ENCODE peak calls at places on chromosomes 3 and 15, in eight cellular contexts. Z, L, D, B, J, M, I and O are unnamed samples.

GRCh38 chr3:62873672-62874397 is 1.4 kb downstream of the CADPS start:
- DNase-seq in Z (peak), L (peak), D (peak), B (no peak), J (no peak), M (peak), I (peak), O (peak)

GRCh38 chr15:31573759-31574158 is 247.1 kb downstream of the KLF13 start:
- DNase-seq in Z (no peak), L (no peak), D (no peak), B (no peak), J (no peak), M (no peak), I (no peak), O (no peak)

GRCh38 chr15:57553526-57553925 is 38.2 kb upstream of the MYZAP start:
- DNase-seq in Z (no peak), L (peak), D (no peak), B (no peak), J (no peak), M (no peak), I (no peak), O (no peak)

GRCh38 chr15:23566070-23567050 is 886 bp downstream of the MKRN3 start:
- DNase-seq in Z (peak), L (no peak), D (no peak), B (peak), J (no peak), M (peak), I (no peak), O (peak)

GRCh38 chr3:50238549-50239026 is 2.6 kb downstream of the GNAI2 start:
- DNase-seq in Z (peak), L (no peak), D (no peak), B (no peak), J (no peak), M (peak), I (peak), O (no peak)

GRCh38 chr3:4292301-4292700 is 10.9 kb upstream of the SETMAR start:
- DNase-seq in Z (no peak), L (no peak), D (no peak), B (no peak), J (no peak), M (no peak), I (no peak), O (no peak)

GRCh38 chr3:45870099-45870498 is 16.2 kb upstream of the CCR9 start:
- DNase-seq in Z (no peak), L (no peak), D (no peak), B (peak), J (no peak), M (no peak), I (no peak), O (no peak)

GRCh38 chr3:54294214-54294613 is 171.9 kb downstream of the CACNA2D3 start:
- DNase-seq in Z (no peak), L (peak), D (no peak), B (no peak), J (no peak), M (no peak), I (no peak), O (no peak)

GRCh38 chr15:71596672-71597071 is 213.7 kb upstream of the NR2E3 start:
- DNase-seq in Z (peak), L (no peak), D (no peak), B (no peak), J (no peak), M (peak), I (peak), O (no peak)

DNA sequence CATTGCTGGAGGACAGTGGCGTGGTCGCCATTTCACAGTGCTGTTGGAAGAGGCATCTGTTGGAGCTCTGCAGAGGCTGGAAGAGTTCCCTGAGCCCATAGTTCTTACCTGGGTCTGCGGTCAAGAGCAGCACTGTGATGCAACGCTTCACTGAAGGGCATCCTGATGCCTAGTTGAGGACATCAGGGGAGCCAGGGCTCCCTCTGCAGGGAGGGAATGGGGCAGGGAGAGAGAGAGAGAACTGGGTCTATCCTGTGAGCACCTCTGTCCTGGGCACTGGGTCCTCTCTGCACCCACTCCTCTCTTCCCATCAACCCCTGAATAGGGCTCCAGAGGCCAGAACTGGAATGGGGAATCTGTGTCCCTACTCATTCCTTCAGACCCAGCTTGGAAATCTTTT is 23.9 kb upstream of the MOBP start:
- DNase-seq in Z (no peak), L (peak), D (no peak), B (no peak), J (no peak), M (no peak), I (no peak), O (no peak)
- TF ChIP-seq CTCF in Z (peak), L (peak), D (no peak), B (no peak), J (peak), M (no peak), I (no peak), O (no peak)

GRCh38 chr3:142460689-142461088 is 12.9 kb upstream of the XRN1 start:
- DNase-seq in Z (no peak), L (no peak), D (no peak), B (no peak), J (no peak), M (no peak), I (no peak), O (no peak)

GRCh38 chr3:142459096-142459495 is 11.3 kb upstream of the XRN1 start:
- DNase-seq in Z (no peak), L (no peak), D (no peak), B (no peak), J (peak), M (no peak), I (no peak), O (no peak)

GRCh38 chr3:142459929-142460328 is 12.1 kb upstream of the XRN1 start:
- DNase-seq in Z (peak), L (no peak), D (no peak), B (no peak), J (no peak), M (no peak), I (no peak), O (no peak)
- TF ChIP-seq CTCF in Z (no peak), L (no peak), D (no peak), B (no peak), J (no peak), M (no peak), I (no peak), O (no peak)

GRCh38 chr3:74351213-74351612 is 263.2 kb downstream of the CNTN3 start:
- DNase-seq in Z (no peak), L (no peak), D (no peak), B (no peak), J (no peak), M (peak), I (no peak), O (no peak)

GRCh38 chr3:74352166-74352565 is 262.3 kb downstream of the CNTN3 start:
- DNase-seq in Z (no peak), L (no peak), D (no peak), B (no peak), J (no peak), M (no peak), I (no peak), O (no peak)

GRCh38 chr3:74348421-74348820 is 266.0 kb downstream of the CNTN3 start:
- DNase-seq in Z (no peak), L (no peak), D (no peak), B (no peak), J (no peak), M (no peak), I (no peak), O (no peak)

GRCh38 chr3:74349035-74349434 is 265.4 kb downstream of the CNTN3 start:
- DNase-seq in Z (no peak), L (no peak), D (no peak), B (no peak), J (no peak), M (no peak), I (no peak), O (no peak)

GRCh38 chr3:74353039-74353438 is 261.4 kb downstream of the CNTN3 start:
- DNase-seq in Z (no peak), L (peak), D (no peak), B (no peak), J (no peak), M (peak), I (no peak), O (peak)
- TF ChIP-seq CTCF in Z (no peak), L (peak), D (no peak), B (no peak), J (peak), M (peak), I (no peak), O (no peak)

DNA sequence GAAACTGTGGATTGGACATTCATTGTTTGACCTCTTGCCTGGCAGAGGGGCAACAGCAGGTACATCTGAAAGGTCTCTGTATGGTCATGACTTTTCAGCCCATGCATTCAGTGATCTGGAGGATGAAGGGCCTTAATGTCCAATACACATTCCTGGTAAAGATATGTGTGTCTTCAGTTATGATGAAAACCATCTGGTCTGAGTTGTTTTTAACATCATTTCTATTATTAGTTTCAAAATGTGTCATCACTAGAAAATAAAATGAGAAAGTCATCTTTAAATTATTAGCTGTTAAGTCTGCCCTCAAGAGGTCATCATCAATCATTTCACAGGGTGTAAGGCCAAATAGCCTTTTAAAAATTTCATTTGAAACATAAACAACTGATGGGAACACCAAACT is 92.1 kb upstream of the PLSCR4 start:
- DNase-seq in Z (no peak), L (no peak), D (no peak), B (no peak), J (no peak), M (peak), I (no peak), O (no peak)
- TF ChIP-seq CTCF in Z (no peak), L (no peak), D (no peak), B (no peak), J (no peak), M (no peak), I (no peak), O (no peak)

DNA sequence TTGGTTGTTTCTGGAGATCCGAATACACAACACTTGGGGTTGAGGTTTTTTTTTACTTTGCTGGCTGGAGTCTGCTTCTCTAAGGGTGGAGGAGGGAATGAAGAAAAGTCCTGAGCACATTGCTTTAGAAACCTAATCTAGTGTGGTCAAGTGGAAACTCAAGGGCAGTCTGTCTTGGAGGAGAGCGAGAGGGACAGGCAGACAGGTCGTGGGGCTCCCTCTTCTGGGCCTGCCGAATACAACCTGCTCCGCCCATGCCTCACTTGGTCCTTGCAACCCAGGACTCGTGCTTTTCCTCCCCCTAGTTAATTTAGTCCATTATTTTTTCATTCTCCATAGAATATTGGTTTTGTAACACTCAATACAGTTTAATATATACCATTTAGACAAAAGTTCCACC is 176.7 kb upstream of the LYSMD4 start:
- DNase-seq in Z (no peak), L (peak), D (no peak), B (no peak), J (no peak), M (no peak), I (no peak), O (no peak)
- TF ChIP-seq CTCF in Z (peak), L (peak), D (peak), B (no peak), J (peak), M (peak), I (no peak), O (no peak)

GRCh38 chr3:71585126-71585525 is 1.6 kb upstream of the FOXP1 start:
- DNase-seq in Z (no peak), L (no peak), D (no peak), B (no peak), J (no peak), M (no peak), I (no peak), O (no peak)

GRCh38 chr3:71589132-71589531 is 5.6 kb upstream of the FOXP1 start:
- DNase-seq in Z (no peak), L (no peak), D (no peak), B (no peak), J (no peak), M (no peak), I (no peak), O (no peak)

GRCh38 chr3:71585891-71586809 is 2.6 kb upstream of the FOXP1 start:
- DNase-seq in Z (peak), L (no peak), D (no peak), B (no peak), J (no peak), M (peak), I (no peak), O (no peak)

GRCh38 chr3:71587958-71588357 is 4.4 kb upstream of the FOXP1 start:
- DNase-seq in Z (no peak), L (no peak), D (no peak), B (no peak), J (no peak), M (no peak), I (no peak), O (no peak)

DNA sequence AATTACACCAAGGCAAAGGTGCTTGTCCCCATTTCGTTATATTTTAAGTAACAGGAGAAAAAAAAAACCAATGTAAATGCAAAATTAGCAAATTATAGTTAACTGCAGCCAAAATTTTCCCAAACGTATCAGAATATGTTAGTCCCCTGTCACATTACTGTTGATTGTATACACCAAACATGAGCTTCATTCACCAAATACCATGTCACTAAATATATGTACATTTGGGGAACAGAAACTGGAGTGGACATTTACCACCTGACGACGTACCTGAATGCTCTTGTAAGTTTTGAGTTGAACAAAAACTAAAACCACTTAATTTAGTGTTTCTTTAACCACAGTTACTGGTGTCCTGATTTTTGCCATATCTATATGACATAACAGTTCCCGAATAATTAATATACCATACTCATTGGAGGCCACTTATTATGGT is 3.3 kb upstream of the FOXP1 start:
- DNase-seq in Z (no peak), L (no peak), D (no peak), B (no peak), J (no peak), M (no peak), I (no peak), O (no peak)
- TF ChIP-seq CTCF in Z (no peak), L (no peak), D (no peak), B (peak), J (no peak), M (no peak), I (no peak), O (no peak)

DNA sequence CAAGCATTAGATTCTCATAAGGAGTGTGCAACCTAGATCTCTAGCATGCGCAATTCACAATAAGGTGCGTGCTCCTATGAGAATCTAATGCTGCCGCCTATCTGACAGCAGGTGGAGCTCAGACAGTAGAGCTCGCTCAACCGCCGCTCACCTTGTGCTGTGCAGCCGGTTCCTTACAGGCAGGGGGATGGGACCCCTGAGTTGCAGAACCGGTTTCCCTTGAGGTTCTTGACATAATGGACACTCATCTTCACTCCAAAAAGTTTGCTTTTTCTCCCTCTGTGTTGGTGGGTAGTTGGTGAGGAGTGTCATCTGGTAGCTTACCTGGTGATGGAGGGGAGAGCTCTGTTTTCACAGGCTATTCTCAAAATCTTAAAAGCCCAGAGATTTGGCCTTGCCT is 324.0 kb upstream of the TBL1XR1 start:
- DNase-seq in Z (peak), L (peak), D (no peak), B (no peak), J (no peak), M (no peak), I (peak), O (no peak)
- TF ChIP-seq CTCF in Z (peak), L (peak), D (no peak), B (no peak), J (no peak), M (no peak), I (peak), O (no peak)